ENCODE peak calls at places on chromosomes 7 and 10, in five cellular contexts. F, K, R, V and U are unnamed samples.

GRCh38 chr7:151844080-151844827 is 32.7 kb downstream of the PRKAG2 start:
- DNase-seq in F (no peak), K (no peak), R (no peak), V (no peak), U (no peak)

GRCh38 chr7:78523903-78524302 is 725.3 kb downstream of the PHTF2 start:
- DNase-seq in F (no peak), K (no peak), R (no peak), V (no peak), U (no peak)

GRCh38 chr7:130896051-130896881 is 162.3 kb upstream of the KLF14 start:
- DNase-seq in F (no peak), K (no peak), R (no peak), V (no peak), U (no peak)

GRCh38 chr10:5343979-5344378 is 20.8 kb upstream of the UCN3 start:
- DNase-seq in F (no peak), K (no peak), R (no peak), V (no peak), U (no peak)

GRCh38 chr10:71347587-71348395 is 28.7 kb downstream of the SLC29A3 start:
- DNase-seq in F (no peak), K (peak; percentile 71), R (no peak), V (no peak), U (peak; percentile 91)

GRCh38 chr7:99126921-99127553 is 16.9 kb downstream of the SMURF1 start:
- DNase-seq in F (no peak), K (no peak), R (no peak), V (no peak), U (no peak)

GRCh38 chr7:149261321-149261828 is 621 bp upstream of the ZNF783 start:
- DNase-seq in F (no peak), K (no peak), R (no peak), V (no peak), U (no peak)

GRCh38 chr7:111012152-111012551 is 78.8 kb upstream of the LRRN3 start:
- DNase-seq in F (no peak), K (no peak), R (no peak), V (no peak), U (no peak)

GRCh38 chr7:23615331-23615730 is 18.1 kb downstream of the CCDC126 start:
- DNase-seq in F (no peak), K (no peak), R (peak; percentile 11), V (no peak), U (no peak)

GRCh38 chr7:112362796-112363195 is 87.5 kb upstream of the IFRD1 start:
- DNase-seq in F (no peak), K (no peak), R (no peak), V (no peak), U (no peak)

GRCh38 chr10:116272497-116273221 is at the start of gene GFRA1:
- DNase-seq in F (no peak), K (no peak), R (no peak), V (no peak), U (peak; percentile 73)

GRCh38 chr7:77979219-77979618 is 180.6 kb downstream of the PHTF2 start:
- DNase-seq in F (no peak), K (no peak), R (no peak), V (no peak), U (no peak)

GRCh38 chr10:111275091-111275490 is 198.3 kb downstream of the ADRA2A start:
- DNase-seq in F (no peak), K (no peak), R (no peak), V (no peak), U (no peak)

GRCh38 chr10:19505320-19506092 is 310.7 kb upstream of the PLXDC2 start:
- DNase-seq in F (no peak), K (no peak), R (no peak), V (no peak), U (no peak)

GRCh38 chr7:50868426-50869100 is 85.9 kb upstream of the GRB10 start:
- DNase-seq in F (no peak), K (no peak), R (no peak), V (no peak), U (no peak)

GRCh38 chr7:27173412-27174076 is 576 bp downstream of the HOXA10 start:
- DNase-seq in F (no peak), K (no peak), R (no peak), V (no peak), U (no peak)

GRCh38 chr10:78981257-78981969 is 87.4 kb upstream of the ZMIZ1 start:
- DNase-seq in F (no peak), K (no peak), R (no peak), V (no peak), U (no peak)

GRCh38 chr7:81075150-81075549 is 156.3 kb upstream of the SEMA3C start:
- DNase-seq in F (no peak), K (no peak), R (no peak), V (no peak), U (no peak)

GRCh38 chr7:23863209-23863798 is 153.3 kb downstream of the STK31 start:
- DNase-seq in F (no peak), K (no peak), R (no peak), V (no peak), U (no peak)